ENCODE peak calls at places on chromosome 1, in four cellular contexts. W is tibial artery; V is adrenal gland; E is effector memory CD4-positive, alpha-beta T cell. M is an unnamed sample.

GRCh38 chr1:57300186-57300585 is 123.7 kb downstream of the DAB1 start:
- DNase-seq in W (no peak), V (no peak), E (no peak), M (no peak)

GRCh38 chr1:209756608-209757445 is 974 bp downstream of the TRAF3IP3 start:
- DNase-seq in W (no peak), V (no peak), E (no peak), M (peak; percentile 45)

GRCh38 chr1:21655748-21656147 is 13.4 kb downstream of the RAP1GAP start:
- DNase-seq in W (no peak), V (no peak), E (no peak), M (no peak)

GRCh38 chr1:232142403-232143314 is 487.3 kb downstream of the SIPA1L2 start:
- DNase-seq in W (peak; percentile 81), V (peak; percentile 71), E (no peak), M (no peak)

GRCh38 chr1:227805606-227806197 is 9.8 kb upstream of the PRSS38 start:
- DNase-seq in W (no peak), V (peak; percentile 57), E (no peak), M (no peak)

GRCh38 chr1:82759035-82759434 is 958.3 kb downstream of the ADGRL2 start:
- DNase-seq in W (no peak), V (no peak), E (no peak), M (no peak)

GRCh38 chr1:23367451-23367790 is 2.2 kb downstream of the ZNF436 start:
- DNase-seq in W (peak; percentile 54), V (no peak), E (no peak), M (peak; percentile 1)

GRCh38 chr1:64059556-64059955 is 143.9 kb upstream of the UBE2U start:
- DNase-seq in W (no peak), V (no peak), E (no peak), M (no peak)

GRCh38 chr1:218081358-218081757 is 203.7 kb upstream of the RRP15 start:
- DNase-seq in W (no peak), V (no peak), E (no peak), M (no peak)

GRCh38 chr1:14301704-14302024 is 296.8 kb upstream of the KAZN start:
- DNase-seq in W (no peak), V (no peak), E (no peak), M (no peak)

GRCh38 chr1:153985984-153986761 is at the start of gene RAB13:
- DNase-seq in W (peak; percentile 97), V (peak; percentile 91), E (no peak), M (no peak)

GRCh38 chr1:168842306-168842705 is 113.3 kb upstream of the DPT start:
- DNase-seq in W (no peak), V (no peak), E (no peak), M (no peak)

GRCh38 chr1:90132306-90132705 is 137.4 kb downstream of the ZNF326 start:
- DNase-seq in W (no peak), V (no peak), E (no peak), M (no peak)

GRCh38 chr1:168833801-168834224 is 104.8 kb upstream of the DPT start:
- DNase-seq in W (no peak), V (no peak), E (no peak), M (no peak)

GRCh38 chr1:28062806-28063205 is 25.6 kb downstream of the EYA3 start:
- DNase-seq in W (no peak), V (peak; percentile 37), E (no peak), M (no peak)

GRCh38 chr1:240091614-240092300 is at the start of gene FMN2:
- DNase-seq in W (no peak), V (peak; percentile 17), E (no peak), M (no peak)
- H3K4me3 ChIP-seq in W (peak within 1 kb of the TSS; percentile 41), V (no peak within 1 kb of the TSS), E (no peak within 1 kb of the TSS), M (no peak within 1 kb of the TSS)

GRCh38 chr1:172979828-172980227 is 70.9 kb downstream of the TNFSF18 start:
- DNase-seq in W (no peak), V (no peak), E (no peak), M (no peak)

GRCh38 chr1:172978595-172978994 is 72.1 kb downstream of the TNFSF18 start:
- DNase-seq in W (no peak), V (no peak), E (no peak), M (no peak)

GRCh38 chr1:172977296-172978027 is 73.3 kb downstream of the TNFSF18 start:
- DNase-seq in W (no peak), V (no peak), E (no peak), M (no peak)

GRCh38 chr1:172980971-172981370 is 69.8 kb downstream of the TNFSF18 start:
- DNase-seq in W (no peak), V (no peak), E (no peak), M (no peak)

DNA sequence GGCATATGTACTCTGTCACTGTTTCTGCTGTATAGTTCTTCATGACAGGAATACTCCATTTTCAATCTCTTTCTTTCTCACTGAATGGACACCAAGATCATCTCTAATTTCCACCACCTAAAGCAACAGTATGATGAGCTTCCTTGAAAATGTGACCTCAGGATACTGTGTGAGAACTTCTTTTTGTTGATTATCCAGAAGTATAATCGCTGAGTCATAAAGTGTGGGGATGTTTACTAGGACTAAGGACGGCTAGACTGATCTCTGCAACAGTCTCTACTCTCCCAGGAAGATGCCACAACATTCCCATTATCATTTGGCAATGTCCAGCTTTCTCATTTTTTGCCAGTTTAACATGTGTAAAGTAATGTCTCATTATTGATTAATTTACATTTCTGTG is 70.3 kb downstream of the TNFSF18 start:
- DNase-seq in W (no peak), V (no peak), E (no peak), M (no peak)
- H3K27ac ChIP-seq in W (no peak overlapping the region), V (no peak overlapping the region), E (no peak overlapping the region), M (no peak overlapping the region)

DNA sequence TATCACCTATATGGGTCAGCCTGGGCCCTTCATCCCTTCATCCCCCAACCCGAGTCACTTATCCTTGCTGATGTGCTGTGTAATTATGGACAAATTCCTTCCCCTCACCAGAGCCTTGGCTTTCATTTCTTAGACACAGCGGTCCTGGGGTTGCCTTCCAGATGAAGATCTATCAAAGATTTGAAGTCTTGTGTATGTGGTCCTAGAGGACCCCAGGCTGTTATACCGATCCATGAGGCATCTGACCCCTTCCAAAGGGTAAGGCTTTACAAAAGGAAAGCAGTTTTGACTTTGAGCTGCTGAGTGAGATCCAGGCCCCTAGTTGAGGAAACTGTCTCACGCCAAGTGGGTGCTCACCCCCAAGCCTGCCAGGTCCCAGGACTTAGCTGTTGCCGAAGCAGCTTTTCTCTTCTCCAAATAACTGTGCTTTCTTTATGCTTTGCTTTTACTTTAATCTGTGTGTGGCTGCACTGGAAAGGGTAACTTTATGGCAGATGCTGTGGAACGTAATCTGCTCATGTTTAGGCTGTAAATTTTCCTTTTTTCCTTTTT is 37.6 kb downstream of the MAN1C1 start:
- DNase-seq in W (no peak), V (no peak), E (no peak), M (no peak)
- H3K4me1 ChIP-seq in W (peaks cover 16% of the 10 kb centered on the region), V (peaks cover 14% of the 10 kb centered on the region), E (peaks cover 2% of the 10 kb centered on the region), M (no peaks in the 10 kb centered on the region)

DNA sequence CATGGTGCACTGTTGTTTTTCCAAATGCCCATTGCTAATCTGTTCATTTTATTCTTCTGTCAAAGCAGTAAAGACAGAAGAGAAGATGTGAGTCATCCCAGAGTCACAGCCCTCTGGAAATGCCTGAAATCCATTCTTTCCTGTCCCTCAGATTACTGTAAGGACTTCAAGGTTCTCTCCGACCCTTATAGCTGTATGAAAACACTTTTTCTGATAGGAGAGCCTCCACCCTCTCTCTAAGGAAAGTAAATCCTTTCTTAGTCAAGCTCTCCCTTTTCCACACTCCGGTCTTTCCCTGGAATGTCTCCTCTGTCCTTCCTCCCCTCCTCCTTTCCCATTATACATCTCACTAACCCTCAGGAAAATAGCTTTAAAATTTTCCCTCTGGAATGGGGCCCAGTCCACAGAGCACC is 3.5 kb upstream of the PRDX6 start:
- DNase-seq in W (no peak), V (peak; percentile 30), E (no peak), M (no peak)
- H3K4me3 ChIP-seq in W (no peak overlapping the region), V (no peak overlapping the region), E (no peak overlapping the region), M (no peak overlapping the region)